ENCODE peak calls at places on chromosomes 12 and 14, in nine cellular contexts. Z, G, C, L, J, M, Y, P and H are unnamed samples.

GRCh38 chr14:69040343-69040742 is 61.2 kb upstream of the ACTN1 start:
- DNase-seq in Z (no peak), G (no peak), C (no peak), L (no peak), J (no peak), M (no peak), Y (no peak), P (no peak), H (no peak)

GRCh38 chr12:124568431-124569374 is 1.3 kb upstream of the NCOR2 start:
- DNase-seq in Z (peak; percentile 95), G (peak; percentile 84), C (no peak), L (peak; percentile 71), J (peak; percentile 93), M (peak; percentile 44), Y (no peak), P (peak; percentile 79), H (no peak)

GRCh38 chr12:124795081-124795948 is 68.3 kb downstream of the SCARB1 start:
- DNase-seq in Z (no peak), G (no peak), C (no peak), L (no peak), J (no peak), M (no peak), Y (no peak), P (no peak), H (no peak)

GRCh38 chr14:104690861-104691455 is 1.5 kb downstream of the INF2 start:
- DNase-seq in Z (no peak), G (no peak), C (no peak), L (no peak), J (no peak), M (no peak), Y (no peak), P (no peak), H (no peak)

GRCh38 chr12:87870493-87870892 is 158.7 kb downstream of the C12orf50 start:
- DNase-seq in Z (no peak), G (no peak), C (no peak), L (no peak), J (no peak), M (no peak), Y (no peak), P (no peak), H (no peak)

GRCh38 chr14:45793081-45793480 is 540.1 kb upstream of the MIS18BP1 start:
- DNase-seq in Z (no peak), G (no peak), C (no peak), L (no peak), J (no peak), M (no peak), Y (no peak), P (no peak), H (no peak)

GRCh38 chr14:75610839-75611238 is 32.4 kb downstream of the FLVCR2 start:
- DNase-seq in Z (peak; percentile 70), G (no peak), C (no peak), L (no peak), J (no peak), M (no peak), Y (no peak), P (no peak), H (no peak)

GRCh38 chr14:105389534-105389933 is 8.8 kb upstream of the TEX22 start:
- DNase-seq in Z (no peak), G (no peak), C (no peak), L (no peak), J (no peak), M (no peak), Y (no peak), P (no peak), H (no peak)

GRCh38 chr12:51846911-51847829 is 1.3 kb downstream of the FIGNL2 start:
- DNase-seq in Z (no peak), G (peak; percentile 77), C (no peak), L (peak; percentile 82), J (no peak), M (no peak), Y (peak; percentile 26), P (peak; percentile 81), H (no peak)

GRCh38 chr14:87995500-87996275 is 2.7 kb upstream of the GALC start:
- DNase-seq in Z (peak; percentile 25), G (no peak), C (no peak), L (no peak), J (no peak), M (no peak), Y (no peak), P (no peak), H (no peak)

GRCh38 chr12:107545737-107546363 is 139.7 kb upstream of the PWP1 start:
- DNase-seq in Z (no peak), G (no peak), C (no peak), L (peak; percentile 37), J (no peak), M (no peak), Y (no peak), P (no peak), H (no peak)